ENCODE peak calls at places on chromosomes 13 and 19, in seven cellular contexts. One of them, this sample, is unnamed.

GRCh38 chr13:59276436-59276835 is 887.3 kb downstream of the DIAPH3 start:
- DNase-seq in IMR-90: peak
- DNase-seq in cardiac muscle cell: no peak
- DNase-seq in H9: no peak
- DNase-seq in H1: no peak
- DNase-seq in omental fat pad: no peak
- DNase-seq in fibroblast of lung: no peak
- DNase-seq in this sample: no peak

GRCh38 chr13:48160879-48161278 is 66.0 kb upstream of the MED4 start:
- DNase-seq in IMR-90: no peak
- DNase-seq in cardiac muscle cell: peak
- DNase-seq in H9: no peak
- DNase-seq in H1: no peak
- DNase-seq in omental fat pad: no peak
- DNase-seq in fibroblast of lung: peak
- DNase-seq in this sample: no peak

GRCh38 chr19:16061943-16062342 is 14.4 kb upstream of the TPM4 start:
- DNase-seq in IMR-90: no peak
- DNase-seq in cardiac muscle cell: no peak
- DNase-seq in H9: no peak
- DNase-seq in H1: no peak
- DNase-seq in omental fat pad: no peak
- DNase-seq in fibroblast of lung: no peak
- DNase-seq in this sample: no peak

GRCh38 chr13:109162248-109163051 is 533.0 kb downstream of the MYO16 start:
- DNase-seq in IMR-90: no peak
- DNase-seq in cardiac muscle cell: no peak
- DNase-seq in H9: no peak
- DNase-seq in H1: no peak
- DNase-seq in omental fat pad: no peak
- DNase-seq in fibroblast of lung: no peak
- DNase-seq in this sample: no peak

GRCh38 chr19:459724-460511 is 915 bp downstream of the SHC2 start:
- DNase-seq in IMR-90: peak
- DNase-seq in cardiac muscle cell: peak
- DNase-seq in H9: peak
- DNase-seq in H1: no peak
- DNase-seq in omental fat pad: no peak
- DNase-seq in fibroblast of lung: peak
- DNase-seq in this sample: peak

GRCh38 chr19:799076-799881 is 2.0 kb downstream of the PTBP1 start:
- DNase-seq in IMR-90: peak
- DNase-seq in cardiac muscle cell: peak
- DNase-seq in H9: peak
- DNase-seq in H1: no peak
- DNase-seq in omental fat pad: no peak
- DNase-seq in fibroblast of lung: peak
- DNase-seq in this sample: no peak

GRCh38 chr13:51113186-51113881 is 2.3 kb upstream of the C13orf42 start:
- DNase-seq in IMR-90: no peak
- DNase-seq in cardiac muscle cell: no peak
- DNase-seq in H9: no peak
- DNase-seq in H1: no peak
- DNase-seq in omental fat pad: no peak
- DNase-seq in fibroblast of lung: no peak
- DNase-seq in this sample: no peak

GRCh38 chr13:28705734-28706133 is 13.0 kb downstream of the SLC46A3 start:
- DNase-seq in IMR-90: peak
- DNase-seq in cardiac muscle cell: peak
- DNase-seq in H9: no peak
- DNase-seq in H1: no peak
- DNase-seq in omental fat pad: no peak
- DNase-seq in fibroblast of lung: no peak
- DNase-seq in this sample: no peak

GRCh38 chr19:56573914-56574313 is 6.6 kb downstream of the ZNF470 start:
- DNase-seq in IMR-90: no peak
- DNase-seq in cardiac muscle cell: no peak
- DNase-seq in H9: no peak
- DNase-seq in H1: no peak
- DNase-seq in omental fat pad: no peak
- DNase-seq in fibroblast of lung: no peak
- DNase-seq in this sample: no peak

GRCh38 chr13:95185311-95185710 is 115.9 kb downstream of the ABCC4 start:
- DNase-seq in IMR-90: no peak
- DNase-seq in cardiac muscle cell: no peak
- DNase-seq in H9: no peak
- DNase-seq in H1: no peak
- DNase-seq in omental fat pad: no peak
- DNase-seq in fibroblast of lung: no peak
- DNase-seq in this sample: no peak

GRCh38 chr13:67147257-67148218 is 82.6 kb downstream of the PCDH9 start:
- DNase-seq in IMR-90: peak
- DNase-seq in cardiac muscle cell: peak
- DNase-seq in H9: no peak
- DNase-seq in H1: no peak
- DNase-seq in omental fat pad: no peak
- DNase-seq in fibroblast of lung: peak
- DNase-seq in this sample: no peak

GRCh38 chr19:14118165-14119051 is 846 bp upstream of the PRKACA start:
- DNase-seq in IMR-90: peak
- DNase-seq in cardiac muscle cell: peak
- DNase-seq in H9: no peak
- DNase-seq in H1: no peak
- DNase-seq in omental fat pad: peak
- DNase-seq in fibroblast of lung: peak
- DNase-seq in this sample: no peak

GRCh38 chr19:5091576-5092215 is 122.8 kb downstream of the KDM4B start:
- DNase-seq in IMR-90: no peak
- DNase-seq in cardiac muscle cell: no peak
- DNase-seq in H9: no peak
- DNase-seq in H1: no peak
- DNase-seq in omental fat pad: no peak
- DNase-seq in fibroblast of lung: no peak
- DNase-seq in this sample: no peak

GRCh38 chr13:34346626-34347025 is 528.7 kb downstream of the RFC3 start:
- DNase-seq in IMR-90: no peak
- DNase-seq in cardiac muscle cell: no peak
- DNase-seq in H9: no peak
- DNase-seq in H1: no peak
- DNase-seq in omental fat pad: no peak
- DNase-seq in fibroblast of lung: peak
- DNase-seq in this sample: no peak

GRCh38 chr19:19062454-19063182 is 1.2 kb upstream of the SLC25A42 start:
- DNase-seq in IMR-90: peak
- DNase-seq in cardiac muscle cell: no peak
- DNase-seq in H9: no peak
- DNase-seq in H1: no peak
- DNase-seq in omental fat pad: no peak
- DNase-seq in fibroblast of lung: peak
- DNase-seq in this sample: no peak

GRCh38 chr19:19061491-19061890 is 2.3 kb upstream of the SLC25A42 start:
- DNase-seq in IMR-90: no peak
- DNase-seq in cardiac muscle cell: no peak
- DNase-seq in H9: no peak
- DNase-seq in H1: no peak
- DNase-seq in omental fat pad: no peak
- DNase-seq in fibroblast of lung: no peak
- DNase-seq in this sample: no peak

GRCh38 chr19:19064811-19065745 is 1.3 kb downstream of the SLC25A42 start:
- DNase-seq in IMR-90: no peak
- DNase-seq in cardiac muscle cell: peak
- DNase-seq in H9: no peak
- DNase-seq in H1: no peak
- DNase-seq in omental fat pad: no peak
- DNase-seq in fibroblast of lung: no peak
- DNase-seq in this sample: no peak

GRCh38 chr19:19064098-19064722 is 416 bp downstream of the SLC25A42 start:
- DNase-seq in IMR-90: no peak
- DNase-seq in cardiac muscle cell: no peak
- DNase-seq in H9: no peak
- DNase-seq in H1: no peak
- DNase-seq in omental fat pad: no peak
- DNase-seq in fibroblast of lung: no peak
- DNase-seq in this sample: no peak

DNA sequence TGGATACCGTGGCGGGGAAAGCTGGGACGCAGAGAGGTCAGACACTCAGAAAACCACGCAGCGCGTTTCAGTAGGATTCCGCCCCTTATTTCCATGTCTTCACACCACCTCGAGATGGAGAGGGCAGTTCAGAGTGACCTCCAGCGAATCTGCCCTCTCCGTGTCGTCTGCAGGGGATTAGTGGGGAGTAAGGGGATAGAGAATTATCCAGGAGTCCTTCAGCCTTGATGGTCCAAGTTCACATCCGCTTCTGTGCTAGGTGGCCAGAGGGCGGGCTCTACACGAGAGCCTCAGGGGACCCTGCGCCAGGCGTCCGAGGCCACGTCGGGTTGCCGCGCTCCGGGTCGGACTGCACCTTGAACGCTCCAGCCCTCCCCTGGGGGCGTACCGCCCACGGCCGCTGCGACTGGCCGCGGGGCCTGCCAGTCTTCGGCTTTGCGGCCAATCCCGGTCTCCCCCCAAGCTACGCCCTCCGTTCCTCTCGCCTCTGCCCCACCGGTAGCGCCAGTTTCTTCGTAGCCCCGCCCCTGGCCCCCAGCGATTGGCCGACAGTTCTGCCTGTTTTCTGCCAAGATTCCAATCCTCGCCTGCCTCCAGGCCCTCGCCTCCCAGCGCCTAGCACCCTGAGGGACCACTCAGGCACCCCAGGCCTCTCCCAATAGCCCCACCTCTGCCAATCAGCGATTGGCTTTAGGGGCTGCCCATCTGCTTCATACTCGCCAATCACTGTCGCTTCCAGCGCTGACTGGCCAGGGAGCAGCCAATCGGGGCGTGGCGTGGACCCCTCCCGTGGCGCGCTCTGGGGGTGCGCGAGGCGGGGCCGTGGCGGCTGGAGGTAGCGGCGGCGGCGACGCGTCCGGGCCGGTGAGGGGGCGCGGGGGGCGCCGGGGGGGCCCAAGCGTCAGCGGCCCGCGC is at the start of gene SLC25A42:
- DNase-seq in IMR-90: peak
- DNase-seq in cardiac muscle cell: peak
- DNase-seq in H9: peak
- DNase-seq in H1: peak
- DNase-seq in omental fat pad: peak
- DNase-seq in fibroblast of lung: peak
- DNase-seq in this sample: peak
- TF ChIP-seq CTCF in IMR-90: no peak
- TF ChIP-seq CTCF in cardiac muscle cell: no peak
- TF ChIP-seq CTCF in H9: no peak
- TF ChIP-seq CTCF in H1: no peak
- TF ChIP-seq CTCF in omental fat pad: no peak
- TF ChIP-seq CTCF in fibroblast of lung: no peak
- TF ChIP-seq CTCF in this sample: no peak

GRCh38 chr19:12773571-12773970 is 1.8 kb downstream of the HOOK2 start:
- DNase-seq in IMR-90: peak
- DNase-seq in cardiac muscle cell: no peak
- DNase-seq in H9: no peak
- DNase-seq in H1: no peak
- DNase-seq in omental fat pad: no peak
- DNase-seq in fibroblast of lung: no peak
- DNase-seq in this sample: no peak
- TF ChIP-seq CTCF in IMR-90: peak
- TF ChIP-seq CTCF in cardiac muscle cell: peak
- TF ChIP-seq CTCF in H9: peak
- TF ChIP-seq CTCF in H1: peak
- TF ChIP-seq CTCF in omental fat pad: no peak
- TF ChIP-seq CTCF in fibroblast of lung: peak
- TF ChIP-seq CTCF in this sample: no peak

GRCh38 chr19:47376589-47377144 is 27.6 kb downstream of the DHX34 start:
- DNase-seq in IMR-90: no peak
- DNase-seq in cardiac muscle cell: no peak
- DNase-seq in H9: no peak
- DNase-seq in H1: no peak
- DNase-seq in omental fat pad: no peak
- DNase-seq in fibroblast of lung: no peak
- DNase-seq in this sample: no peak

GRCh38 chr19:47377208-47377701 is 28.1 kb downstream of the DHX34 start:
- DNase-seq in IMR-90: no peak
- DNase-seq in cardiac muscle cell: no peak
- DNase-seq in H9: no peak
- DNase-seq in H1: no peak
- DNase-seq in omental fat pad: no peak
- DNase-seq in fibroblast of lung: no peak
- DNase-seq in this sample: no peak

GRCh38 chr19:47377801-47378200 is 28.7 kb downstream of the DHX34 start:
- DNase-seq in IMR-90: no peak
- DNase-seq in cardiac muscle cell: no peak
- DNase-seq in H9: no peak
- DNase-seq in H1: no peak
- DNase-seq in omental fat pad: no peak
- DNase-seq in fibroblast of lung: no peak
- DNase-seq in this sample: no peak

GRCh38 chr19:47374876-47375693 is 26.0 kb downstream of the DHX34 start:
- DNase-seq in IMR-90: no peak
- DNase-seq in cardiac muscle cell: no peak
- DNase-seq in H9: no peak
- DNase-seq in H1: no peak
- DNase-seq in omental fat pad: no peak
- DNase-seq in fibroblast of lung: no peak
- DNase-seq in this sample: no peak

DNA sequence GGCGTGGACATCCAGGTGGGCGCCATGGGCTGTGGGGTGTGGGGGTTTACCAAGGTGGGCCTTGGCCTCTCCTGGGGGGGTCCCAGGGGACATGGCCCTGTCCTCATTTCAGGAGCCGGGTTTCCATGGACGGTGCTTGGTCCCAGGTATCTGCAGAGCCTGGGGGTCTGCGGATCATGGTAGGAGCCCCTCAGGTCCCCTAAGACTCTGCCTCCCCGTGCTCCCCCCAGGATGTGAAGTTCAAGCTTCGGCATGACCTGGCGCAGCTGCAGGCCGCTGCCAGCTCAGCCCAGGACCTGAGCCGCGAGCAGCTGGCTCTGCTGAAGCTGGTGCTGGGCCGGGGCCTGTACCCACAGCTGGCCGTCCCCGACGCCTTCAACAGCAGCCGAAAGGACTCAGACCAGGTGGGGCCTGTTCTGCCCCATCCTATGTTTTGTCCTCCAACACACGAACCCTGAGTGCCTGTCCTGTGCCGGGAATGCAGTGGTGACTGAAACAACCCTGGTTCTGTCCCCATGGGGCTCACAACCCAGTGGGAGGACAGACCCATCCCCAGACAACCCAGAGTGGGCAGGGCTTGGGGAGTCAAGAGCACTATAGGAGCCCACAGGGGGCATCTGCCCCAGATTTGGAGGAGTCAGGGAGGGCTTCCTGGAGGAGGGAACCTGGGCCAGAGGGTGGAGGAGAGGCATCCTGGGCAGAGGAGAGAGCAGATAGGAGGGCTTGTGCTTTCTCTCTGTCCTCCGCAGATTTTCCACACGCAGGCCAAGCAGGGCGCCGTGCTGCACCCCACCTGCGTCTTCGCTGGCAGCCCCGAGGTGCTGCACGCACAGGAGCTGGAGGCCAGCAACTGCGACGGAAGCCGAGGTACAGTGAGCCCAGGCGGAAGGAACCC is 26.8 kb downstream of the DHX34 start:
- DNase-seq in IMR-90: no peak
- DNase-seq in cardiac muscle cell: no peak
- DNase-seq in H9: no peak
- DNase-seq in H1: no peak
- DNase-seq in omental fat pad: no peak
- DNase-seq in fibroblast of lung: no peak
- DNase-seq in this sample: no peak
- TF ChIP-seq CTCF in IMR-90: no peak
- TF ChIP-seq CTCF in cardiac muscle cell: no peak
- TF ChIP-seq CTCF in H9: no peak
- TF ChIP-seq CTCF in H1: no peak
- TF ChIP-seq CTCF in omental fat pad: no peak
- TF ChIP-seq CTCF in fibroblast of lung: no peak
- TF ChIP-seq CTCF in this sample: no peak

GRCh38 chr19:39970424-39970673 is 616 bp upstream of the PSMC4 start:
- DNase-seq in IMR-90: no peak
- DNase-seq in cardiac muscle cell: no peak
- DNase-seq in H9: no peak
- DNase-seq in H1: no peak
- DNase-seq in omental fat pad: no peak
- DNase-seq in fibroblast of lung: no peak
- DNase-seq in this sample: no peak
- TF ChIP-seq CTCF in IMR-90: no peak
- TF ChIP-seq CTCF in cardiac muscle cell: no peak
- TF ChIP-seq CTCF in H9: no peak
- TF ChIP-seq CTCF in H1: no peak
- TF ChIP-seq CTCF in omental fat pad: no peak
- TF ChIP-seq CTCF in fibroblast of lung: no peak
- TF ChIP-seq CTCF in this sample: no peak

This sample was measured in progenitor cell of endocrine pancreas.